ENCODE peak calls at places on chromosomes 11 and 22, in nine cellular contexts. One of them, this sample, is unnamed.

GRCh38 chr11:25065711-25066110 is 568.9 kb downstream of the LUZP2 start:
- DNase-seq in A549: no peak
- DNase-seq in lower lobe of right lung: no peak
- DNase-seq in K562: no peak
- DNase-seq in SK-N-SH: no peak
- DNase-seq in esophagus squamous epithelium: no peak
- DNase-seq in prostate gland: no peak
- DNase-seq in IMR-90: peak; percentile 78
- DNase-seq in stomach: no peak
- DNase-seq in this sample: no peak

GRCh38 chr11:35247428-35247827 is 108.5 kb downstream of the CD44 start:
- DNase-seq in A549: no peak
- DNase-seq in lower lobe of right lung: no peak
- DNase-seq in K562: no peak
- DNase-seq in SK-N-SH: no peak
- DNase-seq in esophagus squamous epithelium: no peak
- DNase-seq in prostate gland: no peak
- DNase-seq in IMR-90: no peak
- DNase-seq in stomach: peak; percentile 36
- DNase-seq in this sample: no peak

GRCh38 chr11:32334822-32335221 is 100.5 kb downstream of the WT1 start:
- DNase-seq in A549: peak; percentile 46
- DNase-seq in lower lobe of right lung: no peak
- DNase-seq in K562: peak; percentile 40
- DNase-seq in SK-N-SH: no peak
- DNase-seq in esophagus squamous epithelium: no peak
- DNase-seq in prostate gland: no peak
- DNase-seq in IMR-90: no peak
- DNase-seq in stomach: no peak
- DNase-seq in this sample: peak; percentile 87

GRCh38 chr11:660681-661444 is 23.8 kb downstream of the DRD4 start:
- DNase-seq in A549: no peak
- DNase-seq in lower lobe of right lung: no peak
- DNase-seq in K562: no peak
- DNase-seq in SK-N-SH: no peak
- DNase-seq in esophagus squamous epithelium: no peak
- DNase-seq in prostate gland: no peak
- DNase-seq in IMR-90: no peak
- DNase-seq in stomach: no peak
- DNase-seq in this sample: no peak

GRCh38 chr22:44363980-44364749 is 51.4 kb upstream of the SHISAL1 start:
- DNase-seq in A549: no peak
- DNase-seq in lower lobe of right lung: peak; percentile 30
- DNase-seq in K562: no peak
- DNase-seq in SK-N-SH: peak; percentile 62
- DNase-seq in esophagus squamous epithelium: no peak
- DNase-seq in prostate gland: no peak
- DNase-seq in IMR-90: no peak
- DNase-seq in stomach: no peak
- DNase-seq in this sample: no peak

GRCh38 chr11:36510567-36511020 is 522 bp upstream of the TRAF6 start:
- DNase-seq in A549: peak; percentile 14
- DNase-seq in lower lobe of right lung: no peak
- DNase-seq in K562: no peak
- DNase-seq in SK-N-SH: no peak
- DNase-seq in esophagus squamous epithelium: no peak
- DNase-seq in prostate gland: no peak
- DNase-seq in IMR-90: peak; percentile 32
- DNase-seq in stomach: no peak
- DNase-seq in this sample: no peak

GRCh38 chr22:38124236-38124974 is 13.9 kb upstream of the BAIAP2L2 start:
- DNase-seq in A549: no peak
- DNase-seq in lower lobe of right lung: no peak
- DNase-seq in K562: no peak
- DNase-seq in SK-N-SH: no peak
- DNase-seq in esophagus squamous epithelium: no peak
- DNase-seq in prostate gland: no peak
- DNase-seq in IMR-90: no peak
- DNase-seq in stomach: no peak
- DNase-seq in this sample: peak; percentile 66

GRCh38 chr22:39308614-39309363 is 10.6 kb downstream of the RPL3 start:
- DNase-seq in A549: peak; percentile 60
- DNase-seq in lower lobe of right lung: peak; percentile 69
- DNase-seq in K562: no peak
- DNase-seq in SK-N-SH: no peak
- DNase-seq in esophagus squamous epithelium: no peak
- DNase-seq in prostate gland: no peak
- DNase-seq in IMR-90: peak; percentile 96
- DNase-seq in stomach: peak; percentile 59
- DNase-seq in this sample: peak; percentile 86

GRCh38 chr11:113773092-113773415 is 438 bp downstream of the ZW10 start:
- DNase-seq in A549: peak; percentile 5
- DNase-seq in lower lobe of right lung: peak; percentile 52
- DNase-seq in K562: peak; percentile 48
- DNase-seq in SK-N-SH: no peak
- DNase-seq in esophagus squamous epithelium: no peak
- DNase-seq in prostate gland: peak; percentile 35
- DNase-seq in IMR-90: peak; percentile 25
- DNase-seq in stomach: peak; percentile 29
- DNase-seq in this sample: peak; percentile 67

GRCh38 chr11:16607675-16608644 is 130.5 kb upstream of the C11orf58 start:
- DNase-seq in A549: no peak
- DNase-seq in lower lobe of right lung: peak; percentile 51
- DNase-seq in K562: peak; percentile 52
- DNase-seq in SK-N-SH: peak; percentile 69
- DNase-seq in esophagus squamous epithelium: no peak
- DNase-seq in prostate gland: peak; percentile 69
- DNase-seq in IMR-90: peak; percentile 89
- DNase-seq in stomach: peak; percentile 38
- DNase-seq in this sample: peak; percentile 95

GRCh38 chr22:44217346-44217745 is 36.6 kb downstream of the PARVG start:
- DNase-seq in A549: no peak
- DNase-seq in lower lobe of right lung: no peak
- DNase-seq in K562: no peak
- DNase-seq in SK-N-SH: no peak
- DNase-seq in esophagus squamous epithelium: no peak
- DNase-seq in prostate gland: no peak
- DNase-seq in IMR-90: no peak
- DNase-seq in stomach: no peak
- DNase-seq in this sample: no peak

GRCh38 chr22:19287076-19287724 is 4.3 kb downstream of the CLTCL1 start:
- DNase-seq in A549: no peak
- DNase-seq in lower lobe of right lung: no peak
- DNase-seq in K562: no peak
- DNase-seq in SK-N-SH: no peak
- DNase-seq in esophagus squamous epithelium: no peak
- DNase-seq in prostate gland: peak; percentile 37
- DNase-seq in IMR-90: peak; percentile 71
- DNase-seq in stomach: no peak
- DNase-seq in this sample: no peak

GRCh38 chr11:77517226-77517625 is 43.3 kb upstream of the PAK1 start:
- DNase-seq in A549: no peak
- DNase-seq in lower lobe of right lung: no peak
- DNase-seq in K562: no peak
- DNase-seq in SK-N-SH: no peak
- DNase-seq in esophagus squamous epithelium: no peak
- DNase-seq in prostate gland: no peak
- DNase-seq in IMR-90: no peak
- DNase-seq in stomach: no peak
- DNase-seq in this sample: no peak

GRCh38 chr11:77515063-77515462 is 41.2 kb upstream of the PAK1 start:
- DNase-seq in A549: no peak
- DNase-seq in lower lobe of right lung: no peak
- DNase-seq in K562: no peak
- DNase-seq in SK-N-SH: peak; percentile 51
- DNase-seq in esophagus squamous epithelium: no peak
- DNase-seq in prostate gland: no peak
- DNase-seq in IMR-90: no peak
- DNase-seq in stomach: no peak
- DNase-seq in this sample: no peak

GRCh38 chr11:77517753-77518152 is 43.9 kb upstream of the PAK1 start:
- DNase-seq in A549: no peak
- DNase-seq in lower lobe of right lung: no peak
- DNase-seq in K562: no peak
- DNase-seq in SK-N-SH: no peak
- DNase-seq in esophagus squamous epithelium: no peak
- DNase-seq in prostate gland: no peak
- DNase-seq in IMR-90: no peak
- DNase-seq in stomach: no peak
- DNase-seq in this sample: no peak

GRCh38 chr11:77518471-77518870 is 44.6 kb upstream of the PAK1 start:
- DNase-seq in A549: no peak
- DNase-seq in lower lobe of right lung: no peak
- DNase-seq in K562: no peak
- DNase-seq in SK-N-SH: no peak
- DNase-seq in esophagus squamous epithelium: no peak
- DNase-seq in prostate gland: no peak
- DNase-seq in IMR-90: no peak
- DNase-seq in stomach: no peak
- DNase-seq in this sample: no peak

GRCh38 chr11:77515483-77515882 is 41.6 kb upstream of the PAK1 start:
- DNase-seq in A549: no peak
- DNase-seq in lower lobe of right lung: no peak
- DNase-seq in K562: no peak
- DNase-seq in SK-N-SH: no peak
- DNase-seq in esophagus squamous epithelium: no peak
- DNase-seq in prostate gland: no peak
- DNase-seq in IMR-90: no peak
- DNase-seq in stomach: no peak
- DNase-seq in this sample: no peak
- H3K27ac ChIP-seq in A549: no peak overlapping the region
- H3K27ac ChIP-seq in lower lobe of right lung: no peak overlapping the region
- H3K27ac ChIP-seq in K562: no peak overlapping the region
- H3K27ac ChIP-seq in SK-N-SH: no peak overlapping the region
- H3K27ac ChIP-seq in esophagus squamous epithelium: no peak overlapping the region
- H3K27ac ChIP-seq in prostate gland: no peak overlapping the region
- H3K27ac ChIP-seq in IMR-90: no peak overlapping the region
- H3K27ac ChIP-seq in stomach: no peak overlapping the region
- H3K27ac ChIP-seq in this sample: no peak overlapping the region

GRCh38 chr22:36913431-36914382 is at the start of gene CSF2RB:
- DNase-seq in A549: no peak
- DNase-seq in lower lobe of right lung: peak; percentile 86
- DNase-seq in K562: no peak
- DNase-seq in SK-N-SH: no peak
- DNase-seq in esophagus squamous epithelium: no peak
- DNase-seq in prostate gland: no peak
- DNase-seq in IMR-90: no peak
- DNase-seq in stomach: peak; percentile 45
- DNase-seq in this sample: no peak
- H3K4me3 ChIP-seq in A549: no peak within 1 kb of the TSS
- H3K4me3 ChIP-seq in lower lobe of right lung: peak within 1 kb of the TSS; percentile 53
- H3K4me3 ChIP-seq in K562: no peak within 1 kb of the TSS
- H3K4me3 ChIP-seq in SK-N-SH: no peak within 1 kb of the TSS
- H3K4me3 ChIP-seq in esophagus squamous epithelium: peak within 1 kb of the TSS; percentile 58
- H3K4me3 ChIP-seq in prostate gland: no peak within 1 kb of the TSS
- H3K4me3 ChIP-seq in IMR-90: no peak within 1 kb of the TSS
- H3K4me3 ChIP-seq in stomach: peak within 1 kb of the TSS; percentile 11
- H3K4me3 ChIP-seq in this sample: no peak within 1 kb of the TSS

GRCh38 chr11:130546438-130546837 is 98.0 kb downstream of the ADAMTS15 start:
- DNase-seq in A549: no peak
- DNase-seq in lower lobe of right lung: no peak
- DNase-seq in K562: no peak
- DNase-seq in SK-N-SH: no peak
- DNase-seq in esophagus squamous epithelium: no peak
- DNase-seq in prostate gland: no peak
- DNase-seq in IMR-90: no peak
- DNase-seq in stomach: no peak
- DNase-seq in this sample: no peak

GRCh38 chr11:130548491-130548833 is 100.0 kb downstream of the ADAMTS15 start:
- DNase-seq in A549: no peak
- DNase-seq in lower lobe of right lung: no peak
- DNase-seq in K562: no peak
- DNase-seq in SK-N-SH: no peak
- DNase-seq in esophagus squamous epithelium: no peak
- DNase-seq in prostate gland: no peak
- DNase-seq in IMR-90: peak; percentile 18
- DNase-seq in stomach: no peak
- DNase-seq in this sample: no peak

GRCh38 chr11:130545449-130546072 is 97.1 kb downstream of the ADAMTS15 start:
- DNase-seq in A549: no peak
- DNase-seq in lower lobe of right lung: no peak
- DNase-seq in K562: no peak
- DNase-seq in SK-N-SH: no peak
- DNase-seq in esophagus squamous epithelium: no peak
- DNase-seq in prostate gland: no peak
- DNase-seq in IMR-90: no peak
- DNase-seq in stomach: no peak
- DNase-seq in this sample: no peak

GRCh38 chr11:130547761-130548490 is 99.5 kb downstream of the ADAMTS15 start:
- DNase-seq in A549: no peak
- DNase-seq in lower lobe of right lung: no peak
- DNase-seq in K562: no peak
- DNase-seq in SK-N-SH: no peak
- DNase-seq in esophagus squamous epithelium: no peak
- DNase-seq in prostate gland: no peak
- DNase-seq in IMR-90: no peak
- DNase-seq in stomach: no peak
- DNase-seq in this sample: no peak

GRCh38 chr11:130546901-130547694 is 98.7 kb downstream of the ADAMTS15 start:
- DNase-seq in A549: no peak
- DNase-seq in lower lobe of right lung: no peak
- DNase-seq in K562: no peak
- DNase-seq in SK-N-SH: no peak
- DNase-seq in esophagus squamous epithelium: no peak
- DNase-seq in prostate gland: no peak
- DNase-seq in IMR-90: no peak
- DNase-seq in stomach: no peak
- DNase-seq in this sample: no peak
- H3K4me1 ChIP-seq in A549: no peaks in the 10 kb centered on the region
- H3K4me1 ChIP-seq in lower lobe of right lung: peaks cover 22% of the 10 kb centered on the region
- H3K4me1 ChIP-seq in K562: no peaks in the 10 kb centered on the region
- H3K4me1 ChIP-seq in SK-N-SH: no peaks in the 10 kb centered on the region
- H3K4me1 ChIP-seq in esophagus squamous epithelium: no peaks in the 10 kb centered on the region
- H3K4me1 ChIP-seq in prostate gland: no peaks in the 10 kb centered on the region
- H3K4me1 ChIP-seq in IMR-90: peaks cover 4% of the 10 kb centered on the region
- H3K4me1 ChIP-seq in stomach: no peaks in the 10 kb centered on the region
- H3K4me1 ChIP-seq in this sample: no peaks in the 10 kb centered on the region

GRCh38 chr11:64801591-64802369 is 1.2 kb downstream of the MAP4K2 start:
- DNase-seq in A549: no peak
- DNase-seq in lower lobe of right lung: no peak
- DNase-seq in K562: no peak
- DNase-seq in SK-N-SH: peak; percentile 17
- DNase-seq in esophagus squamous epithelium: no peak
- DNase-seq in prostate gland: no peak
- DNase-seq in IMR-90: no peak
- DNase-seq in stomach: no peak
- DNase-seq in this sample: no peak
- H3K27ac ChIP-seq in A549: no peak overlapping the region
- H3K27ac ChIP-seq in lower lobe of right lung: peak overlapping the region; percentile 77
- H3K27ac ChIP-seq in K562: no peak overlapping the region
- H3K27ac ChIP-seq in SK-N-SH: no peak overlapping the region
- H3K27ac ChIP-seq in esophagus squamous epithelium: peak overlapping the region; percentile 56
- H3K27ac ChIP-seq in prostate gland: peak overlapping the region; percentile 78
- H3K27ac ChIP-seq in IMR-90: no peak overlapping the region
- H3K27ac ChIP-seq in stomach: peak overlapping the region; percentile 91
- H3K27ac ChIP-seq in this sample: no peak overlapping the region

This sample was measured in mesendoderm.